ENCODE peak calls at places on chromosomes 7 and 10, in ten cellular contexts. One of them, this sample, is unnamed.

GRCh38 chr10:50807851-50808776 is 68.4 kb downstream of the ASAH2B start:
- DNase-seq in HCT116: no peak
- DNase-seq in coronary artery: no peak
- DNase-seq in CD4-positive, alpha-beta memory T cell: no peak
- DNase-seq in endodermal cell: no peak
- DNase-seq in neural progenitor cell: peak
- DNase-seq in Peyer's patch: no peak
- DNase-seq in dorsolateral prefrontal cortex: no peak
- DNase-seq in H1: no peak
- DNase-seq in SK-N-MC: no peak
- DNase-seq in this sample: no peak

GRCh38 chr10:133307776-133308430 is 769 bp downstream of the TUBGCP2 start:
- DNase-seq in HCT116: no peak
- DNase-seq in coronary artery: no peak
- DNase-seq in CD4-positive, alpha-beta memory T cell: peak
- DNase-seq in endodermal cell: peak
- DNase-seq in neural progenitor cell: peak
- DNase-seq in Peyer's patch: peak
- DNase-seq in dorsolateral prefrontal cortex: peak
- DNase-seq in H1: peak
- DNase-seq in SK-N-MC: no peak
- DNase-seq in this sample: peak

GRCh38 chr7:99142727-99143521 is 984 bp downstream of the SMURF1 start:
- DNase-seq in HCT116: peak
- DNase-seq in coronary artery: peak
- DNase-seq in CD4-positive, alpha-beta memory T cell: peak
- DNase-seq in endodermal cell: peak
- DNase-seq in neural progenitor cell: peak
- DNase-seq in Peyer's patch: peak
- DNase-seq in dorsolateral prefrontal cortex: peak
- DNase-seq in H1: peak
- DNase-seq in SK-N-MC: peak
- DNase-seq in this sample: peak

GRCh38 chr10:43671659-43672555 is 23.2 kb upstream of the ZNF32 start:
- DNase-seq in HCT116: peak
- DNase-seq in coronary artery: no peak
- DNase-seq in CD4-positive, alpha-beta memory T cell: peak
- DNase-seq in endodermal cell: peak
- DNase-seq in neural progenitor cell: peak
- DNase-seq in Peyer's patch: peak
- DNase-seq in dorsolateral prefrontal cortex: peak
- DNase-seq in H1: no peak
- DNase-seq in SK-N-MC: no peak
- DNase-seq in this sample: no peak

GRCh38 chr10:11959966-11960365 is 82.6 kb downstream of the UPF2 start:
- DNase-seq in HCT116: no peak
- DNase-seq in coronary artery: no peak
- DNase-seq in CD4-positive, alpha-beta memory T cell: no peak
- DNase-seq in endodermal cell: no peak
- DNase-seq in neural progenitor cell: no peak
- DNase-seq in Peyer's patch: no peak
- DNase-seq in dorsolateral prefrontal cortex: no peak
- DNase-seq in H1: no peak
- DNase-seq in SK-N-MC: no peak
- DNase-seq in this sample: no peak

GRCh38 chr7:134446446-134446845 is 12.5 kb downstream of the AKR1B1 start:
- DNase-seq in HCT116: no peak
- DNase-seq in coronary artery: no peak
- DNase-seq in CD4-positive, alpha-beta memory T cell: no peak
- DNase-seq in endodermal cell: no peak
- DNase-seq in neural progenitor cell: no peak
- DNase-seq in Peyer's patch: no peak
- DNase-seq in dorsolateral prefrontal cortex: no peak
- DNase-seq in H1: no peak
- DNase-seq in SK-N-MC: no peak
- DNase-seq in this sample: no peak

GRCh38 chr7:136104269-136104603 is 127.1 kb upstream of the MTPN start:
- DNase-seq in HCT116: no peak
- DNase-seq in coronary artery: no peak
- DNase-seq in CD4-positive, alpha-beta memory T cell: no peak
- DNase-seq in endodermal cell: no peak
- DNase-seq in neural progenitor cell: no peak
- DNase-seq in Peyer's patch: no peak
- DNase-seq in dorsolateral prefrontal cortex: no peak
- DNase-seq in H1: no peak
- DNase-seq in SK-N-MC: no peak
- DNase-seq in this sample: no peak

GRCh38 chr10:49117366-49117905 is 2.1 kb upstream of the VSTM4 start:
- DNase-seq in HCT116: no peak
- DNase-seq in coronary artery: peak
- DNase-seq in CD4-positive, alpha-beta memory T cell: no peak
- DNase-seq in endodermal cell: no peak
- DNase-seq in neural progenitor cell: no peak
- DNase-seq in Peyer's patch: no peak
- DNase-seq in dorsolateral prefrontal cortex: no peak
- DNase-seq in H1: no peak
- DNase-seq in SK-N-MC: no peak
- DNase-seq in this sample: no peak

GRCh38 chr10:119312241-119312640 is 104.9 kb downstream of the GRK5 start:
- DNase-seq in HCT116: no peak
- DNase-seq in coronary artery: no peak
- DNase-seq in CD4-positive, alpha-beta memory T cell: no peak
- DNase-seq in endodermal cell: no peak
- DNase-seq in neural progenitor cell: no peak
- DNase-seq in Peyer's patch: no peak
- DNase-seq in dorsolateral prefrontal cortex: no peak
- DNase-seq in H1: no peak
- DNase-seq in SK-N-MC: no peak
- DNase-seq in this sample: no peak

GRCh38 chr10:119313645-119314044 is 106.3 kb downstream of the GRK5 start:
- DNase-seq in HCT116: no peak
- DNase-seq in coronary artery: no peak
- DNase-seq in CD4-positive, alpha-beta memory T cell: peak
- DNase-seq in endodermal cell: no peak
- DNase-seq in neural progenitor cell: no peak
- DNase-seq in Peyer's patch: peak
- DNase-seq in dorsolateral prefrontal cortex: no peak
- DNase-seq in H1: no peak
- DNase-seq in SK-N-MC: no peak
- DNase-seq in this sample: no peak

GRCh38 chr10:119314486-119314885 is 107.1 kb downstream of the GRK5 start:
- DNase-seq in HCT116: no peak
- DNase-seq in coronary artery: no peak
- DNase-seq in CD4-positive, alpha-beta memory T cell: no peak
- DNase-seq in endodermal cell: no peak
- DNase-seq in neural progenitor cell: no peak
- DNase-seq in Peyer's patch: no peak
- DNase-seq in dorsolateral prefrontal cortex: no peak
- DNase-seq in H1: no peak
- DNase-seq in SK-N-MC: no peak
- DNase-seq in this sample: no peak

GRCh38 chr10:119314061-119314460 is 106.7 kb downstream of the GRK5 start:
- DNase-seq in HCT116: no peak
- DNase-seq in coronary artery: no peak
- DNase-seq in CD4-positive, alpha-beta memory T cell: no peak
- DNase-seq in endodermal cell: no peak
- DNase-seq in neural progenitor cell: no peak
- DNase-seq in Peyer's patch: no peak
- DNase-seq in dorsolateral prefrontal cortex: no peak
- DNase-seq in H1: no peak
- DNase-seq in SK-N-MC: no peak
- DNase-seq in this sample: no peak

DNA sequence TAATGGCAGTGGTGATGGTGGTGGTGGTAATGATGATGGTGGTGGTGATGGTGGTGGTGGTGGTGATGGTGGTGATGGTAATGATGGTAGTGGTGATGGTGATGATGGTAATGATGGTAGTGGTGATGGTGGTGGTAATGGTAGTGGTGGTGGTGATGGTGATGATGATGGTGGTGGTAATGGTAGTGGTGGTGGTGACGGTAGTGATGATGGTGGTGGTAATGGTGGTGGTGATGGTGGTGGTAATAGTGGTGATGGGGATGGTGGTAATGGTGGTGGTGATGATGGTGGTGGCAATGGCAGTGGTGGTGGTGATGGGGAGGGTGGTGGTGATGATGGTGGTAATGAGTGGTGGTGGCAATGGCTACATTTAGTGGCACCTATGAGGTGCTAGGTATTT is 105.7 kb downstream of the GRK5 start:
- DNase-seq in HCT116: no peak
- DNase-seq in coronary artery: no peak
- DNase-seq in CD4-positive, alpha-beta memory T cell: no peak
- DNase-seq in endodermal cell: no peak
- DNase-seq in neural progenitor cell: no peak
- DNase-seq in Peyer's patch: no peak
- DNase-seq in dorsolateral prefrontal cortex: no peak
- DNase-seq in H1: no peak
- DNase-seq in SK-N-MC: no peak
- DNase-seq in this sample: no peak
- H3K27ac ChIP-seq in HCT116: no peak
- H3K27ac ChIP-seq in coronary artery: no peak
- H3K27ac ChIP-seq in CD4-positive, alpha-beta memory T cell: no peak
- H3K27ac ChIP-seq in endodermal cell: no peak
- H3K27ac ChIP-seq in neural progenitor cell: no peak
- H3K27ac ChIP-seq in Peyer's patch: no peak
- H3K27ac ChIP-seq in dorsolateral prefrontal cortex: no peak
- H3K27ac ChIP-seq in H1: no peak
- H3K27ac ChIP-seq in SK-N-MC: no peak
- H3K27ac ChIP-seq in this sample: no peak

DNA sequence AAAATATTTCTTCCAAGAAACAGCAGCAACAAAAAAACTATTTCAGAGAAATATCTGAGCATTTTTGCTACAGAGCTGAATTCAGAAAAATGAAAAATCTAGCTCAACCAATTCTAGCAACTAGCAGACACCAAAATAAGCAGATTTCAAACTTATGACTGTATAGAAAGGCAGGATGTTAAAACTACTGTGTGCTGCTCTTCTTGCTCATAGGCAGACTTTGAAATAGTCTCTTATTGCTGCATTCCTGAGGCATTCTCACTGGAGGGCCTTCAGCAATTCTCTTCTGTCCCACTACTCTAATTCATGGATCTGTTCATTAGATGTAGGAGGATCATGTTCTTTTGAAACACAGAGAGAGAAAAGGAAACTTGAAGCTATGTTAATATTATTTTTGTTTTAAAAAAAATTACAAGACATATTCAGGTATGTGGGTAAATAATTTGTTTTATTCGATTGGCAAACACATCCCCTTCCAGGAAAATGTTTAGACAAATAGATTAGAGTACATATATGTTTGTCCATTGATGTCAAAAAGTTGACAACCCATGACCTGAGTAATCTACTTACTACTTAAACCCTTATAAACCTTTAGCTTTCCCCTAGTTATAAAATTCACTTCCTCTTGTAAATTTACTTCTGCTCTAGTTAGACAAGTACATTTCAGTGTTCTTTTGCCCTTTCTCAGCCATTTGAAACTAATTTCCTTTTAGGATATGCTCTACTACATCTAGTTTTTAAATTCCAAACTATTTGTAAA is 428.2 kb upstream of the POT1 start:
- DNase-seq in HCT116: no peak
- DNase-seq in coronary artery: no peak
- DNase-seq in CD4-positive, alpha-beta memory T cell: no peak
- DNase-seq in endodermal cell: no peak
- DNase-seq in neural progenitor cell: no peak
- DNase-seq in Peyer's patch: no peak
- DNase-seq in dorsolateral prefrontal cortex: no peak
- DNase-seq in H1: no peak
- DNase-seq in SK-N-MC: no peak
- DNase-seq in this sample: no peak
- H3K27ac ChIP-seq in HCT116: no peak
- H3K27ac ChIP-seq in coronary artery: no peak
- H3K27ac ChIP-seq in CD4-positive, alpha-beta memory T cell: no peak
- H3K27ac ChIP-seq in endodermal cell: no peak
- H3K27ac ChIP-seq in neural progenitor cell: no peak
- H3K27ac ChIP-seq in Peyer's patch: no peak
- H3K27ac ChIP-seq in dorsolateral prefrontal cortex: no peak
- H3K27ac ChIP-seq in H1: no peak
- H3K27ac ChIP-seq in SK-N-MC: no peak
- H3K27ac ChIP-seq in this sample: no peak

DNA sequence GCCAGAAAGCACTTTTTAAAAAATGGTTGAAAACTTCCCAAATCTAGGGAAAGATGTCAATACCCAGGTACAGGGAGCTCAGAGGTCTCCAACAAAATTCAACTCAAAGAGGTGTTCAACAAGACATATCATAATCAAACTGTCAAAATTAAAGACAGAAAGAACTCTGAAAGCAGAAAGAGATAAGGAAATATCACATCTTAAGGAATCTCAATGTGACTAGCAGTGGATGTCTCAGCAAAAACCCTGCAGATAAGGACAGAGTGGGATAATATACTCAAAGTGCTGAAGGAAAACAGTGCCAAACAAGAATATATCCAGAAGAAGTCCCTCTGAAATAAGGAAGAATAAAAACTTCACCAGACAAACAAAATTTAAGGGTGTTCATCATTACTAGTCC is 13.0 kb upstream of the GSTK1 start:
- DNase-seq in HCT116: no peak
- DNase-seq in coronary artery: no peak
- DNase-seq in CD4-positive, alpha-beta memory T cell: no peak
- DNase-seq in endodermal cell: no peak
- DNase-seq in neural progenitor cell: no peak
- DNase-seq in Peyer's patch: no peak
- DNase-seq in dorsolateral prefrontal cortex: no peak
- DNase-seq in H1: no peak
- DNase-seq in SK-N-MC: no peak
- DNase-seq in this sample: no peak
- H3K27ac ChIP-seq in HCT116: no peak
- H3K27ac ChIP-seq in coronary artery: no peak
- H3K27ac ChIP-seq in CD4-positive, alpha-beta memory T cell: peak
- H3K27ac ChIP-seq in endodermal cell: no peak
- H3K27ac ChIP-seq in neural progenitor cell: no peak
- H3K27ac ChIP-seq in Peyer's patch: no peak
- H3K27ac ChIP-seq in dorsolateral prefrontal cortex: no peak
- H3K27ac ChIP-seq in H1: no peak
- H3K27ac ChIP-seq in SK-N-MC: peak
- H3K27ac ChIP-seq in this sample: no peak

DNA sequence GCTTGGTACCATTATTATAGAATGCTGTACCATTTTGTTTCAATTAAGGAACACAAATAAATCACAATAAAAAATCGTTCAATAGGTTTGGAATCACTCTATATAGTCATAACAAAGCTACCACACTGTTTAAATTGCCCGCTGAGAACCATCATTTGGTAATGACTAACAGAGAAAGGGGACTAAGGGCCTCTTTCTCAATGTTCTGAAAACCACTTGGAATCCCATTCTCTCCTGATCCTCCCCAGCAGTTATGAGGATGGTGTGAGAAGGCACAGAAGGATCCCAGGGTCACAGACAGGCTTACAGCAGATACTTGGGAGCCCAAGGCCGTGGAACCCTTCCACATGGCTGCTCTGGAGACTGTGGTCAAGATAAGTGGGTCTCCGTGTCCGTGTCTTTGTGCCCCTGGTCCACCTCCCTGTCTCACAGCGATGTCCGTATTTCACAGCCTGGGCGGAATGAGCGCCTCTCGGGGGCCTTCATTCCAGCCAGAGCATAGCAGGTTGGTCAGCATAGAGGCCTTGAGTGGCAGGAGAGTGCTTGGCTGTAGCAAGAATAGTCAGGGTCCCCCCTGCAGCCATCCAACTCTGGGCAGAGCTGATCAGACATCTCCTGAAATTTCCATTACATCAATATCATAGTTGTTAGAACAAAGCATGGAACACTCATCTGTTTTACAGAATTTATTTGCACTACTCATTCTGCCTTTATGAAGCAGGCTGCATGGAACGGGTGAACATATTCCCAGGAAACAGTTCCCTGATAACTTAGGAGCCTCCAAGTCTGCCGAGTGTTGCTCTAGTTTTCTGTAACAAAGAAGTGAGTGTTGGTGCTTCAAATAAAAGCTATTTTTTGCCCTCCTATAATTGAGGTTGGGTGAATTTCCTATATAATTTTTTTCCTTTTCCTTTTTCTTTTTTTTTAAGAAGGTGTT is 255.5 kb downstream of the INHBA start:
- DNase-seq in HCT116: no peak
- DNase-seq in coronary artery: no peak
- DNase-seq in CD4-positive, alpha-beta memory T cell: no peak
- DNase-seq in endodermal cell: no peak
- DNase-seq in neural progenitor cell: no peak
- DNase-seq in Peyer's patch: no peak
- DNase-seq in dorsolateral prefrontal cortex: no peak
- DNase-seq in H1: no peak
- DNase-seq in SK-N-MC: no peak
- DNase-seq in this sample: no peak
- H3K27ac ChIP-seq in HCT116: no peak
- H3K27ac ChIP-seq in coronary artery: no peak
- H3K27ac ChIP-seq in CD4-positive, alpha-beta memory T cell: no peak
- H3K27ac ChIP-seq in endodermal cell: no peak
- H3K27ac ChIP-seq in neural progenitor cell: no peak
- H3K27ac ChIP-seq in Peyer's patch: no peak
- H3K27ac ChIP-seq in dorsolateral prefrontal cortex: no peak
- H3K27ac ChIP-seq in H1: no peak
- H3K27ac ChIP-seq in SK-N-MC: no peak
- H3K27ac ChIP-seq in this sample: no peak